ENCODE peak calls at places on chromosomes 13 and 19, in nine cellular contexts. G is central memory CD8-positive, alpha-beta T cell; J is thoracic aorta; P is HepG2; L is body of pancreas; K is stimulated activated effector memory CD8-positive, alpha-beta T cell treated with anti-CD3 and anti-CD28 coated beads, Interleukin-12 subunit alpha, Interleukin-12 subunit beta, amount 100 ng/mL, for 72 hours; F is mucosa of descending colon; E is naive thymus-derived CD8-positive, alpha-beta T cell; C is activated T-helper 17 cell treated with anti-CD3 and anti-CD28 coated beads, Interleukin-2, amount 50 U/mL, for 72 hours. S is an unnamed sample.

GRCh38 chr19:49997709-49998108 is 27.5 kb downstream of the VRK3 start:
- ATAC-seq in G (no peak), J (no peak), P (peak), L (peak), K (peak), F (peak), E (peak), C (peak), S (peak)

GRCh38 chr13:23392313-23392712 is 41.2 kb downstream of the SACS start:
- ATAC-seq in G (no peak), J (no peak), P (no peak), L (no peak), K (peak), F (no peak), E (no peak), C (peak), S (no peak)

GRCh38 chr13:23960566-23961156 is 63.4 kb upstream of the C1QTNF9B start:
- ATAC-seq in G (no peak), J (no peak), P (peak), L (peak), K (no peak), F (peak), E (no peak), C (no peak), S (peak)

GRCh38 chr13:34017231-34017630 is 199.3 kb downstream of the RFC3 start:
- ATAC-seq in G (no peak), J (no peak), P (no peak), L (no peak), K (no peak), F (no peak), E (no peak), C (no peak), S (no peak)

GRCh38 chr13:74867460-74867859 is 614.5 kb downstream of the TBC1D4 start:
- ATAC-seq in G (no peak), J (no peak), P (no peak), L (no peak), K (no peak), F (no peak), E (no peak), C (no peak), S (no peak)

GRCh38 chr19:32607479-32607878 is 26.5 kb downstream of the PDCD5 start:
- ATAC-seq in G (no peak), J (no peak), P (no peak), L (no peak), K (no peak), F (no peak), E (no peak), C (no peak), S (no peak)

GRCh38 chr13:113140677-113141590 is 17.5 kb upstream of the PROZ start:
- ATAC-seq in G (no peak), J (no peak), P (no peak), L (no peak), K (no peak), F (no peak), E (no peak), C (no peak), S (no peak)

GRCh38 chr13:106133025-106133424 is 402.4 kb downstream of the EFNB2 start:
- ATAC-seq in G (no peak), J (no peak), P (no peak), L (no peak), K (no peak), F (no peak), E (no peak), C (no peak), S (peak)

GRCh38 chr13:99980201-99981114 is 1.1 kb upstream of the ZIC2 start:
- ATAC-seq in G (peak), J (peak), P (peak), L (peak), K (peak), F (peak), E (peak), C (peak), S (peak)

GRCh38 chr13:26425439-26426358 is 131.8 kb upstream of the WASF3 start:
- ATAC-seq in G (no peak), J (no peak), P (peak), L (peak), K (no peak), F (peak), E (no peak), C (no peak), S (no peak)

GRCh38 chr13:27228131-27228530 is 23.2 kb upstream of the RPL21 start:
- ATAC-seq in G (no peak), J (no peak), P (no peak), L (no peak), K (no peak), F (no peak), E (no peak), C (no peak), S (no peak)

GRCh38 chr19:47891923-47892666 is 6.0 kb upstream of the SULT2A1 start:
- ATAC-seq in G (no peak), J (no peak), P (peak), L (peak), K (no peak), F (peak), E (no peak), C (no peak), S (no peak)

GRCh38 chr13:73939071-73939380 is 195.2 kb downstream of the KLF12 start:
- ATAC-seq in G (no peak), J (no peak), P (no peak), L (no peak), K (no peak), F (no peak), E (no peak), C (no peak), S (no peak)

GRCh38 chr19:29664753-29665214 is 477 bp upstream of the PLEKHF1 start:
- ATAC-seq in G (peak), J (no peak), P (peak), L (peak), K (peak), F (peak), E (peak), C (peak), S (peak)

GRCh38 chr19:33217881-33218280 is 7.8 kb downstream of the SLC7A10 start:
- ATAC-seq in G (no peak), J (no peak), P (no peak), L (no peak), K (no peak), F (no peak), E (no peak), C (no peak), S (no peak)

GRCh38 chr13:30905932-30906383 is at the start of gene MEDAG:
- ATAC-seq in G (no peak), J (peak), P (no peak), L (peak), K (no peak), F (peak), E (no peak), C (no peak), S (no peak)

GRCh38 chr13:26378116-26378515 is 124.2 kb downstream of the CDK8 start:
- ATAC-seq in G (no peak), J (no peak), P (no peak), L (no peak), K (no peak), F (no peak), E (no peak), C (no peak), S (no peak)

GRCh38 chr19:7562646-7563393 is 27.3 kb downstream of the PNPLA6 start:
- ATAC-seq in G (no peak), J (no peak), P (no peak), L (no peak), K (no peak), F (no peak), E (no peak), C (no peak), S (no peak)

GRCh38 chr19:38692458-38693379 is 45.3 kb downstream of the ACTN4 start:
- ATAC-seq in G (no peak), J (no peak), P (peak), L (no peak), K (no peak), F (no peak), E (no peak), C (no peak), S (peak)

GRCh38 chr13:86368924-86369323 is 569.7 kb upstream of the SLITRK6 start:
- ATAC-seq in G (no peak), J (no peak), P (no peak), L (no peak), K (no peak), F (no peak), E (no peak), C (no peak), S (no peak)

GRCh38 chr13:41614671-41615519 is 157.5 kb downstream of the RGCC start:
- ATAC-seq in G (no peak), J (no peak), P (no peak), L (no peak), K (no peak), F (no peak), E (no peak), C (no peak), S (peak)

GRCh38 chr13:48749699-48750473 is 96.2 kb downstream of the CYSLTR2 start:
- ATAC-seq in G (peak), J (peak), P (peak), L (peak), K (peak), F (peak), E (no peak), C (peak), S (peak)

GRCh38 chr19:30374791-30375650 is 2.8 kb downstream of the ZNF536 start:
- ATAC-seq in G (no peak), J (no peak), P (no peak), L (no peak), K (peak), F (no peak), E (no peak), C (no peak), S (no peak)

GRCh38 chr13:27200413-27201066 is 28.9 kb upstream of the USP12 start:
- ATAC-seq in G (no peak), J (no peak), P (no peak), L (no peak), K (peak), F (no peak), E (no peak), C (peak), S (no peak)

GRCh38 chr13:106566682-106567420 is 1.1 kb downstream of the ARGLU1 start:
- ATAC-seq in G (peak), J (no peak), P (peak), L (peak), K (peak), F (peak), E (peak), C (peak), S (peak)

GRCh38 chr19:6800991-6801396 is 28.5 kb downstream of the VAV1 start:
- ATAC-seq in G (no peak), J (no peak), P (no peak), L (peak), K (peak), F (no peak), E (peak), C (peak), S (no peak)

GRCh38 chr19:34645551-34645950 is 31.4 kb downstream of the SCGB2B2 start:
- ATAC-seq in G (no peak), J (no peak), P (no peak), L (no peak), K (no peak), F (no peak), E (no peak), C (no peak), S (peak)

GRCh38 chr13:37868691-37869505 is 674 bp downstream of the TRPC4 start:
- ATAC-seq in G (no peak), J (no peak), P (peak), L (peak), K (no peak), F (no peak), E (no peak), C (no peak), S (peak)

GRCh38 chr19:42596391-42597071 is 1.8 kb upstream of the CEACAM8 start:
- ATAC-seq in G (no peak), J (no peak), P (peak), L (no peak), K (peak), F (peak), E (no peak), C (peak), S (peak)